ENCODE peak calls at places on chromosomes 5 and 9, in six cellular contexts. C is NCI-H2081, T is stromal cell of bone marrow, L is PC-3, X is EL, O is HFFc6. I is an unnamed sample.

GRCh38 chr5:83957188-83957587 is 236.5 kb upstream of the HAPLN1 start:
- DNase-seq in C (no peak), T (no peak), L (peak), X (no peak), O (no peak), I (no peak)

GRCh38 chr9:89884356-89885083 is 279.7 kb downstream of the GADD45G start:
- DNase-seq in C (no peak), T (no peak), L (no peak), X (no peak), O (no peak), I (no peak)

GRCh38 chr5:17151686-17152085 is 65.7 kb upstream of the BASP1 start:
- DNase-seq in C (no peak), T (no peak), L (no peak), X (peak), O (no peak), I (no peak)

GRCh38 chr5:131563434-131564228 is 71.4 kb downstream of the RAPGEF6 start:
- DNase-seq in C (no peak), T (no peak), L (no peak), X (no peak), O (no peak), I (no peak)

GRCh38 chr5:179373101-179373934 is 28.1 kb upstream of the ADAMTS2 start:
- DNase-seq in C (no peak), T (no peak), L (no peak), X (no peak), O (no peak), I (no peak)

GRCh38 chr5:136242136-136242535 is 49.2 kb upstream of the SMIM32 start:
- DNase-seq in C (no peak), T (no peak), L (no peak), X (no peak), O (no peak), I (no peak)

GRCh38 chr5:159449925-159450324 is 119.6 kb upstream of the IL12B start:
- DNase-seq in C (no peak), T (no peak), L (peak), X (peak), O (no peak), I (no peak)

GRCh38 chr5:165620394-165620793 is 2115.0 kb downstream of the MAT2B start:
- DNase-seq in C (no peak), T (peak), L (no peak), X (no peak), O (no peak), I (no peak)

GRCh38 chr5:175343292-175343691 is 100.7 kb downstream of the DRD1 start:
- DNase-seq in C (no peak), T (no peak), L (no peak), X (no peak), O (no peak), I (no peak)

GRCh38 chr9:13354733-13355132 is 75.2 kb upstream of the MPDZ start:
- DNase-seq in C (no peak), T (peak), L (peak), X (peak), O (no peak), I (no peak)

GRCh38 chr5:8676731-8677130 is 807.8 kb downstream of the MTRR start:
- DNase-seq in C (no peak), T (peak), L (peak), X (no peak), O (no peak), I (no peak)

GRCh38 chr5:14728109-14728938 is 63.8 kb downstream of the OTULIN start:
- DNase-seq in C (peak), T (no peak), L (no peak), X (no peak), O (no peak), I (no peak)

GRCh38 chr5:55600536-55601208 is 65.9 kb upstream of the PLPP1 start:
- DNase-seq in C (no peak), T (no peak), L (peak), X (peak), O (peak), I (peak)

GRCh38 chr5:1421521-1422341 is 23.5 kb downstream of the SLC6A3 start:
- DNase-seq in C (no peak), T (no peak), L (no peak), X (no peak), O (no peak), I (no peak)

GRCh38 chr5:77629553-77630245 is 8.8 kb downstream of the OTP start:
- DNase-seq in C (no peak), T (no peak), L (no peak), X (no peak), O (no peak), I (no peak)

GRCh38 chr5:35830587-35830986 is 26.1 kb upstream of the IL7R start:
- DNase-seq in C (no peak), T (no peak), L (no peak), X (no peak), O (no peak), I (no peak)

GRCh38 chr9:98931990-98932389 is 11.7 kb upstream of the COL15A1 start:
- DNase-seq in C (no peak), T (no peak), L (no peak), X (no peak), O (no peak), I (no peak)

GRCh38 chr5:6399978-6400910 is 21.9 kb upstream of the MED10 start:
- DNase-seq in C (no peak), T (peak), L (peak), X (peak), O (peak), I (no peak)

GRCh38 chr9:129568560-129569505 is 52.1 kb downstream of the C9orf50 start:
- DNase-seq in C (peak), T (no peak), L (no peak), X (peak), O (no peak), I (no peak)

GRCh38 chr5:94888674-94889073 is 270.2 kb downstream of the SLF1 start:
- DNase-seq in C (no peak), T (no peak), L (no peak), X (no peak), O (no peak), I (no peak)

GRCh38 chr5:124922255-124922975 is 176.0 kb upstream of the ZNF608 start:
- DNase-seq in C (no peak), T (no peak), L (no peak), X (no peak), O (no peak), I (no peak)

GRCh38 chr5:43191740-43192557 is at the start of gene NIM1K:
- DNase-seq in C (peak), T (no peak), L (peak), X (peak), O (no peak), I (no peak)

GRCh38 chr5:170439246-170439943 is 50.2 kb upstream of the KCNMB1 start:
- DNase-seq in C (no peak), T (no peak), L (no peak), X (no peak), O (no peak), I (no peak)

GRCh38 chr9:38178282-38178681 is 109.3 kb upstream of the SHB start:
- DNase-seq in C (no peak), T (no peak), L (peak), X (peak), O (no peak), I (no peak)

I was measured in GM04503.